ENCODE peak calls at places on chromosome 6, in five cellular contexts. A, D, V, G and Z are unnamed samples.
A peak's percentile ranks its signal among the peaks of the same experiment; 100 is the strongest.

GRCh38 chr6:34132486-34133185 is 13.3 kb downstream of the GRM4 start:
- DNase-seq in D (peak; percentile 42), V (peak; percentile 15), A (no peak), G (peak; percentile 39), Z (no peak)

GRCh38 chr6:113630365-113630737 is 226.8 kb upstream of the MARCKS start:
- DNase-seq in G (no peak), A (no peak), D (peak; percentile 88), V (no peak), Z (no peak)

GRCh38 chr6:137868721-137869631 is 1.9 kb downstream of the TNFAIP3 start:
- DNase-seq in A (no peak), V (no peak), G (no peak), D (no peak), Z (no peak)

GRCh38 chr6:134379086-134379485 is 61.2 kb upstream of the SGK1 start:
- DNase-seq in V (no peak), D (no peak), A (peak; percentile 88), G (no peak), Z (no peak)

GRCh38 chr6:36054965-36055364 is 27.4 kb downstream of the MAPK14 start:
- DNase-seq in V (no peak), G (no peak), D (no peak), A (no peak), Z (no peak)

GRCh38 chr6:38209291-38209865 is 389.9 kb downstream of the ZFAND3 start:
- DNase-seq in G (no peak), V (no peak), D (no peak), A (no peak), Z (no peak)

GRCh38 chr6:52019092-52019491 is 68.3 kb downstream of the PKHD1 start:
- DNase-seq in D (no peak), G (no peak), V (no peak), A (no peak), Z (no peak)

GRCh38 chr6:31126416-31127175 is 6.3 kb upstream of the CDSN start:
- DNase-seq in D (no peak), G (no peak), A (peak; percentile 56), V (no peak), Z (no peak)

GRCh38 chr6:101779051-101779844 is 385.7 kb downstream of the GRIK2 start:
- DNase-seq in D (peak; percentile 41), V (no peak), A (no peak), G (no peak), Z (no peak)

GRCh38 chr6:136551103-136551502 is 881 bp upstream of the MAP7 start:
- DNase-seq in V (no peak), A (no peak), G (peak; percentile 57), D (no peak), Z (no peak)

GRCh38 chr6:129936329-129937165 is 75.4 kb upstream of the TMEM244 start:
- DNase-seq in D (peak; percentile 77), G (peak; percentile 53), V (peak; percentile 13), A (peak; percentile 45), Z (peak; percentile 24)

GRCh38 chr6:137489410-137490371 is 4.5 kb downstream of the OLIG3 start:
- DNase-seq in A (no peak), G (no peak), V (no peak), D (no peak), Z (no peak)

GRCh38 chr6:24990227-24990843 is 54.6 kb upstream of the RIPOR2 start:
- DNase-seq in G (no peak), V (no peak), A (no peak), D (peak; percentile 70), Z (no peak)